ENCODE peak calls at places on chromosomes 2 and 18, in six cellular contexts. H is left ventricle myocardium inferior; C is psoas muscle; Z is tibial artery; Y is CD8-positive, alpha-beta memory T cell; R is CD8-positive, alpha-beta T cell. L is an unnamed sample.

GRCh38 chr2:25402477-25402876 is 60.8 kb upstream of the DNMT3A start:
- DNase-seq in Y (no peak), Z (no peak), R (no peak), H (no peak), C (no peak), L (no peak)

GRCh38 chr18:75240433-75240832 is 29.8 kb downstream of the TSHZ1 start:
- DNase-seq in C (no peak), H (no peak), R (no peak), Z (no peak), Y (no peak), L (no peak)

GRCh38 chr18:77114564-77115391 is 17.8 kb downstream of the MBP start:
- DNase-seq in R (peak; percentile 55), Z (peak; percentile 96), C (peak; percentile 91), H (peak; percentile 87), Y (peak; percentile 34), L (no peak)

GRCh38 chr2:218026676-218027425 is 24.1 kb upstream of the TNS1 start:
- DNase-seq in C (no peak), R (peak; percentile 3), Y (no peak), H (peak; percentile 62), Z (peak; percentile 67), L (no peak)

GRCh38 chr2:199228887-199229819 is 228.6 kb downstream of the SATB2 start:
- DNase-seq in H (no peak), C (no peak), Y (no peak), Z (no peak), R (no peak), L (peak; percentile 32)

GRCh38 chr2:120354467-120354866 is 8.5 kb downstream of the INHBB start:
- DNase-seq in Z (no peak), R (no peak), Y (no peak), H (no peak), C (peak; percentile 7), L (no peak)

GRCh38 chr2:147224070-147224469 is 620.8 kb upstream of the ACVR2A start:
- DNase-seq in Y (no peak), C (no peak), Z (no peak), R (no peak), H (no peak), L (no peak)

GRCh38 chr2:125644257-125644656 is 1011.7 kb upstream of the GYPC start:
- DNase-seq in Z (no peak), R (no peak), H (no peak), Y (no peak), C (no peak), L (no peak)

GRCh38 chr18:6821346-6821745 is 91.8 kb downstream of the ARHGAP28 start:
- DNase-seq in Z (no peak), C (no peak), R (no peak), Y (no peak), H (no peak), L (no peak)

GRCh38 chr2:221102896-221103688 is 469.0 kb downstream of the EPHA4 start:
- DNase-seq in C (no peak), Y (no peak), R (no peak), H (no peak), Z (no peak), L (no peak)

GRCh38 chr2:212364106-212364505 is 174.5 kb downstream of the ERBB4 start:
- DNase-seq in C (no peak), H (no peak), Y (no peak), Z (no peak), R (no peak), L (no peak)

GRCh38 chr18:58449366-58449935 is 179.4 kb downstream of the ALPK2 start:
- DNase-seq in Y (no peak), C (no peak), H (no peak), R (no peak), Z (no peak), L (no peak)

GRCh38 chr2:53826587-53827397 is 33.0 kb downstream of the GPR75 start:
- DNase-seq in Z (no peak), Y (no peak), C (no peak), H (no peak), R (no peak), L (no peak)

GRCh38 chr18:49189772-49190171 is 239.0 kb upstream of the SMAD7 start:
- DNase-seq in H (no peak), Z (no peak), C (no peak), Y (no peak), R (no peak), L (no peak)

GRCh38 chr2:33552758-33553461 is 46.2 kb downstream of the FAM98A start:
- DNase-seq in R (no peak), Y (no peak), Z (no peak), C (no peak), H (no peak), L (no peak)

GRCh38 chr2:28681216-28681981 is 70.2 kb upstream of the PPP1CB start:
- DNase-seq in Z (no peak), C (no peak), H (no peak), R (peak; percentile 57), Y (peak; percentile 52), L (no peak)

GRCh38 chr2:2025803-2026202 is 281.5 kb upstream of the PXDN start:
- DNase-seq in Y (no peak), R (no peak), Z (no peak), H (no peak), C (no peak), L (no peak)

GRCh38 chr2:2024751-2025481 is 280.6 kb upstream of the PXDN start:
- DNase-seq in Z (no peak), Y (no peak), R (no peak), C (no peak), H (no peak), L (no peak)

GRCh38 chr2:2028041-2028440 is 283.7 kb upstream of the PXDN start:
- DNase-seq in Z (no peak), Y (no peak), C (no peak), H (no peak), R (no peak), L (no peak)

GRCh38 chr2:2026851-2027250 is 282.5 kb upstream of the PXDN start:
- DNase-seq in H (no peak), C (no peak), R (no peak), Y (no peak), Z (no peak), L (no peak)

GRCh38 chr2:2026252-2026831 is 282.0 kb upstream of the PXDN start:
- DNase-seq in C (no peak), Z (no peak), R (no peak), H (no peak), Y (no peak), L (no peak)
- H3K27ac ChIP-seq in C (no peak overlapping the region), Z (no peak overlapping the region), R (no peak overlapping the region), H (no peak overlapping the region), Y (no peak overlapping the region), L (no peak overlapping the region)

GRCh38 chr18:55113800-55114199 is 154.5 kb upstream of the CCDC68 start:
- DNase-seq in H (no peak), R (no peak), C (no peak), Z (no peak), Y (no peak), L (no peak)

GRCh38 chr18:55109818-55110414 is 150.7 kb upstream of the CCDC68 start:
- DNase-seq in Y (no peak), H (no peak), R (no peak), C (no peak), Z (no peak), L (no peak)

GRCh38 chr18:55106906-55107305 is 147.6 kb upstream of the CCDC68 start:
- DNase-seq in R (no peak), Y (no peak), Z (no peak), H (no peak), C (no peak), L (no peak)

GRCh38 chr18:55111271-55111670 is 152.0 kb upstream of the CCDC68 start:
- DNase-seq in H (no peak), R (no peak), C (no peak), Y (no peak), Z (no peak), L (no peak)

DNA sequence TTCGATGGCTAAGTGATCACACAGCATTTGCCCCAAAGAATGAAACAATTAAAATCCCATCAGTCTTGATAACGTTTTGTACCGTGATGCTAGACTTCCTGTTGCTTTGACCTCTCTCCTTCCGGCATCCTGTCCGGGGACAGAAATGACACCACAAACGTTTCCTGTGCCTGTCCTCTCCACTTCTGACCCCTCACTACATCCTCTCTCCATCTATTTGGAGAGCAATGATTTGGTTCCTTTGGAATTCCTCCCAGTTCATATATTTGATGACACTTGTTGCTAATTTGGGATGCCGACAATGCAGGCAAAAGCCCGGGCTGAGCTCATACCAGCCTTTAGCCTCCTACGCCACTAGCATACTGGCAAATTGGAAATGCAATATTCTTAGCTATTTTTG is 151.2 kb upstream of the CCDC68 start:
- DNase-seq in R (no peak), H (peak; percentile 26), Z (no peak), C (no peak), Y (no peak), L (no peak)
- H3K4me3 ChIP-seq in R (no peak overlapping the region), H (no peak overlapping the region), Z (no peak overlapping the region), C (no peak overlapping the region), Y (no peak overlapping the region), L (no peak overlapping the region)

DNA sequence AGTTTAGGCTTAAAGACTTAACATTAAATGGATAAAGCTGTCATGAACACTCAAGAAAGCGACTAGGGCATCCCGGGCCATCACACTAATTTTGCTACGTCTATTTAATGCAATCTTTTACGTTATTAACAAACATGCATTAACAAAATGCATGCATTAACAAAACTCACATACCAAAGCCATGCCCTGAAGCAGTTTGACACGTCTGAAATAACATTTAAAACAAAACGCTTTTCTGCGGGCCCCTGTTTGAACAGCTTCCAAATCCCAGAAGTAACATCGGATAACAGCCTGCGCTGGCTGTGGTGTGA is 458 bp downstream of the B4GALT6 start:
- DNase-seq in R (no peak), Z (no peak), C (no peak), H (no peak), Y (no peak), L (no peak)
- H3K27ac ChIP-seq in R (no peak overlapping the region), Z (no peak overlapping the region), C (peak overlapping the region; percentile 79), H (peak overlapping the region; percentile 80), Y (no peak overlapping the region), L (no peak overlapping the region)

GRCh38 chr18:13608791-13609552 is 117.4 kb downstream of the FAM210A start:
- DNase-seq in C (no peak), Z (no peak), H (no peak), Y (no peak), R (peak; percentile 54), L (no peak)

GRCh38 chr18:13611616-13612110 is 114.7 kb downstream of the FAM210A start:
- DNase-seq in R (no peak), Z (peak; percentile 76), H (peak; percentile 71), Y (no peak), C (peak; percentile 44), L (no peak)

GRCh38 chr18:13611058-13611615 is 115.2 kb downstream of the FAM210A start:
- DNase-seq in Z (peak; percentile 81), H (peak; percentile 67), Y (no peak), C (peak; percentile 51), R (peak; percentile 56), L (no peak)

GRCh38 chr18:13612111-13612997 is 114.0 kb downstream of the FAM210A start:
- DNase-seq in C (no peak), H (no peak), Y (peak; percentile 66), R (peak; percentile 83), Z (no peak), L (no peak)

DNA sequence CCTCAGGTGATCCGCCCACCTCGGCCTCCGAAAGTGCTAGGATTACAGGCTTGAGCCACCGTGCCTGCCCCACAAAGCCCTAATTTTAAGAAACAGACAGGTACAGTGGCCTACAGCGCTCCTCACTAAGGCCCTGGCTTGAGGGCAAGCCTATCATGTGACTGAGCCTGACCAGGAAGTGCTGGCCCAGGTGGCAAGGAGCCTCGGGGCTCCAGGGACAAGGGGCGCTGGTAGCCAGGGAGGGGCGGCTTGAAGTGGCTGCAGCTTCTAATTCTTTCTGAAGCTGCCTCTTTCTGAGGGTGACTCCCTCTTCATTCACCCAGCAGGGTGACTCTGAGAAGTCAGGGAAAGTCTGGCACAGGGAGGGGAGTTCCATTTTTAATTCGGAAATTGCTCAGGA is 115.8 kb downstream of the FAM210A start:
- DNase-seq in Z (no peak), Y (no peak), R (no peak), H (no peak), C (no peak), L (no peak)
- H3K4me3 ChIP-seq in Z (peak overlapping the region; percentile 39), Y (no peak overlapping the region), R (no peak overlapping the region), H (peak overlapping the region; percentile 62), C (peak overlapping the region; percentile 68), L (no peak overlapping the region)

L was measured in SJCRH30.